ENCODE peak calls at places on chromosomes 11 and 22, in four cellular contexts. T, W, L and U are unnamed samples.

GRCh38 chr11:102110761-102111010 is 439 bp downstream of the YAP1 start:
- DNase-seq in L (no peak), T (peak; percentile 81), W (no peak), U (peak; percentile 89)

GRCh38 chr22:27797793-27798525 is 3.6 kb downstream of the MN1 start:
- DNase-seq in L (no peak), W (no peak), T (no peak), U (peak; percentile 82)

GRCh38 chr11:69539416-69540117 is 58.1 kb downstream of the LINC01488 start:
- DNase-seq in W (peak; percentile 79), T (peak; percentile 76), L (peak; percentile 26), U (peak; percentile 65)

GRCh38 chr11:77175869-77176539 is 48.0 kb downstream of the MYO7A start:
- DNase-seq in L (no peak), T (peak; percentile 86), W (peak; percentile 90), U (no peak)

GRCh38 chr11:120272303-120272702 is 32.4 kb downstream of the POU2F3 start:
- DNase-seq in L (no peak), T (no peak), W (no peak), U (no peak)

GRCh38 chr11:66336234-66337102 is at the start of gene RIN1:
- DNase-seq in T (peak; percentile 87), L (peak; percentile 71), W (peak; percentile 75), U (peak; percentile 81)

GRCh38 chr11:17600316-17601205 is 53.5 kb downstream of the OTOG start:
- DNase-seq in W (no peak), L (no peak), T (peak; percentile 61), U (no peak)

GRCh38 chr22:49191506-49191980 is 636.1 kb downstream of the BRD1 start:
- DNase-seq in W (no peak), L (no peak), T (peak; percentile 67), U (no peak)

GRCh38 chr11:27215471-27216267 is 147.3 kb downstream of the CCDC34 start:
- DNase-seq in L (no peak), W (no peak), T (peak; percentile 82), U (no peak)

GRCh38 chr11:122937978-122938377 is 43.7 kb downstream of the BSX start:
- DNase-seq in L (no peak), T (no peak), W (no peak), U (no peak)

GRCh38 chr11:76267563-76267962 is 61.3 kb upstream of the WNT11 start:
- DNase-seq in L (no peak), W (no peak), T (no peak), U (no peak)

GRCh38 chr22:50244420-50245213 is at the start of gene TUBGCP6:
- DNase-seq in L (peak; percentile 96), W (peak; percentile 92), T (peak; percentile 99), U (peak; percentile 96)

GRCh38 chr11:111631666-111632039 is 29.4 kb downstream of the SIK2 start:
- DNase-seq in T (no peak), W (no peak), L (no peak), U (no peak)

GRCh38 chr22:46830001-46830715 is 67.7 kb downstream of the TBC1D22A start:
- DNase-seq in T (peak; percentile 72), L (peak; percentile 34), W (no peak), U (no peak)

GRCh38 chr11:97754976-97755375 is 1265.8 kb upstream of the CNTN5 start:
- DNase-seq in L (no peak), T (no peak), W (no peak), U (no peak)

GRCh38 chr11:129643031-129643721 is 172.5 kb upstream of the TMEM45B start:
- DNase-seq in L (no peak), W (no peak), T (no peak), U (peak; percentile 61)

GRCh38 chr11:78562398-78562797 is 12.3 kb downstream of the NARS2 start:
- DNase-seq in L (no peak), W (no peak), T (no peak), U (no peak)
- H3K27ac ChIP-seq in L (peak overlapping the region; percentile 59), W (peak overlapping the region; percentile 4), T (peak overlapping the region; percentile 53), U (peak overlapping the region; percentile 79)

GRCh38 chr11:800473-800872 is 2.4 kb upstream of the SLC25A22 start:
- DNase-seq in W (no peak), L (no peak), T (no peak), U (peak; percentile 81)

GRCh38 chr11:799641-800316 is 1.7 kb upstream of the SLC25A22 start:
- DNase-seq in W (no peak), L (no peak), T (no peak), U (peak; percentile 82)

GRCh38 chr11:796565-797299 is 1.3 kb downstream of the SLC25A22 start:
- DNase-seq in W (no peak), T (peak; percentile 85), L (peak; percentile 37), U (peak; percentile 59)

GRCh38 chr11:797300-798092 is 585 bp downstream of the SLC25A22 start:
- DNase-seq in L (peak; percentile 80), T (peak; percentile 95), W (peak; percentile 71), U (peak; percentile 95)

GRCh38 chr11:798093-798713 is at the start of gene SLC25A22:
- DNase-seq in L (peak; percentile 83), T (peak; percentile 97), W (peak; percentile 78), U (peak; percentile 83)
- TF ChIP-seq POLR2AphosphoS5 in L (no peak), T (peak; percentile 41), W (no peak), U (no peak)

GRCh38 chr11:13668102-13668956 is at the start of gene FAR1:
- DNase-seq in T (peak; percentile 100), L (peak; percentile 98), W (peak; percentile 98), U (peak; percentile 98)
- TF ChIP-seq CTCF in T (peak; percentile 76), L (peak; percentile 62), W (peak; percentile 2), U (peak; percentile 88)

DNA sequence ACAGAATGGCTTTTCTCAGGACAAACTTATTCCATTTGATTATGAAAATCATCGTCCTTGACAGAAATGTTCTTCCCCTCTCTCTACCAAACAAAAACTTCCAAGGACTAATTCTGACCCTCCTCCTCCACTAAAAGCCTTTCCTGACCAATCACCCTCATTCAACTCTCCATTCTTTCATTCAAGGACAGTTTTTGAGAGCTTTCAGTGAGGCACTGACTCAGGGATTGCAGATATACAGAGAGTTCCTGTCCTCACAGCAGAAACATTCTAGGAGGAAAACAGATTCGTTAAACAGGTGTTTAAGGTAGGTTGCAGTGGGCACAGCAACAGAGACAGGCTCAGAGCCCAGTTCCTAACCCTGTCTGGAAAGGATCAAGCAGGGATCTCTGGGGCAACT is 41.5 kb downstream of the OR4D9 start:
- DNase-seq in L (no peak), W (no peak), T (no peak), U (no peak)
- H3K27ac ChIP-seq in L (no peak overlapping the region), W (no peak overlapping the region), T (peak overlapping the region; percentile 83), U (no peak overlapping the region)

GRCh38 chr22:17788023-17788330 is 13.7 kb upstream of the BID start:
- DNase-seq in L (no peak), W (peak; percentile 65), T (no peak), U (no peak)
- TF ChIP-seq POLR2AphosphoS5 in L (no peak), W (no peak), T (no peak), U (no peak)

DNA sequence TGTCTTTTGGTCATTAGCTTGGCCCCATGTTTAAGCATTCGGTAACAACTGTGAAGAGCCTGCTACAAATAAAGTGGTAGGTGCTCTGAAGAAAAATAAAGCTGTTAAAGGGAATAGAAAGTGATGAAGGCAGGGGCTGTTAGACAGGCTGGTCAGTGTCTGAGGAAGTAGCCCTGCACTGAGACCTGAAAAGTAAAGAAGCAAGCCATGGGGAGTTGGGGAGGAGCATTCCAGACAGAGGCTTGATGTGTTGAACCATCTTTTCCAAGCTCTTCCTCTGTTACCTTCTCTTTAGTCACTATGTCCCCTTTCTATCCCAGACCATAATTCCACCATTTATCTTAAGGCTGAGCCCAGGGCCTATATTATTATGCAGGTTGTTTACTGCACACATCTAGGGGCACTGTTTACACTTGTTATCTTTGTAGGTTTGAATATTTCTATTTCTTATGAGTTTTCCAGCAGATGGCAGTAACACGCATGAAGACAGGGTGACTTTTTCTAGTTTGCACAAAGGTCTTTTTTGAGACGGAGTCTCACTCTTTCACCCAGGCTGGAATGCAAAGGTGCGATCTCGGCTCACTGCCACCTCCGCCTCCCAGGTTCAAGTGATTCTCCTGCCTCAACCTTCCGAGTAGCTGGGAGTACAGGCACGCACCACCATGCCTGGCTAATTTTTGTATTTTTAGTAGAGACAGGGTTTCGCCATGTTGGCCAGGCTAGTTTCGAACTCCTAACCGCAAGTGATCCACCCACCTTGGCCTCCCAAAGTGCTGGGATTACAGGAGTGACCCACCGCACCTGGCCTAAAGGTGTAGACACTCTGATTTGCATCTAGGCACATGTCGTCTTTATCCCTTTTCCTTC is 23.0 kb downstream of the ZFTA start:
- DNase-seq in W (no peak), T (no peak), L (no peak), U (no peak)
- TF ChIP-seq CTCF in W (no peak), T (no peak), L (peak; percentile 11), U (no peak)

DNA sequence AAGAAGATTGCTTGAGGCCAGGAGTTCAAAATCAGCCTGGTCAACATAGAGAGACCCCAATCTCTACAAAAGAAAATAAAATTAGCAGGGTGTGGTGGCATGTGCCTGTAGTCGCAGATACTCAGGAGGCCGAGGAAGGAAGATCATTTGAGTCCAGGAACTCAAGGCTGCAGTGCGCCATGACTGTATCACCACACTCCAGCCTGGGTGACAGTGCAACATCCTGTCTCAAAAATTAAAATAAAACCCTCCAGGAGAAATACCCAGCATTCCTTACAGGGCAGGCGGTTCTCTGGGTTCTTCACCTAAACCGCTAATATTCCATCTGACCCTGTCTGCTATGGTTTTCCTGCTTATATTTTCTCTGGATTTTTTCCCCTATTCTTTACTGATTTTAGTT is 13.5 kb downstream of the TCF20 start:
- DNase-seq in L (no peak), W (no peak), T (no peak), U (no peak)
- H3K27ac ChIP-seq in L (no peak overlapping the region), W (no peak overlapping the region), T (no peak overlapping the region), U (no peak overlapping the region)

DNA sequence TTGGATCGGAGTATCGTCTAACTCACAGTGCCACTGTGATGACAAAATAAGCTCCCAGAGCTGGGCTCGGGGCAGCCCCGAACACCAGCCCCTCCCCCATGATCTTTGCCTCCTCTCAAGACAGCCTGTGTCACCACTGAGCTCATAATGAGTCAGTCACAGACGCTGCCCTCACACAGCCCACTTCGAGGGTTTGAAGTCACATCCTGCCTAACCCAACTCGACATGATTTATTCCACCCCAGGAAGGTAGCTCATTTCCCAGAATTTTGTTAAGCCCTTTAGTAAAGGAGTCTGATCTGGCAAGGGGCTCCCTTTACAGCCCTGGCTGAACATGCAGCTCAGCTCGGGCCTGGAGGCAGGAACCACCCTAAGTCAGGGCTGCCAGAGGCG is 22.8 kb downstream of the MYH9 start:
- DNase-seq in L (peak; percentile 75), T (no peak), W (no peak), U (peak; percentile 86)
- TF ChIP-seq POLR2AphosphoS5 in L (peak; percentile 66), T (peak; percentile 87), W (no peak), U (peak; percentile 91)

GRCh38 chr11:112958670-112959069 is 2.5 kb upstream of the NCAM1 start:
- DNase-seq in L (no peak), T (no peak), W (no peak), U (no peak)
- TF ChIP-seq CTCF in L (no peak), T (no peak), W (no peak), U (no peak)